ENCODE peak calls at places on chromosomes 5 and 9, in six cellular contexts. One of them, this sample, is unnamed. For H3K36me3, the result is how much of the 10 kb centered on the place peaks cover.

GRCh38 chr9:71628247-71628646 is 140.1 kb downstream of the CEMIP2 start:
- DNase-seq in IMR-90: peak
- DNase-seq in uterus: no peak
- DNase-seq in heart right ventricle: no peak
- DNase-seq in cardiac muscle cell: no peak
- DNase-seq in Panc1: no peak
- DNase-seq in this sample: no peak

GRCh38 chr5:175202461-175203065 is 241.4 kb downstream of the DRD1 start:
- DNase-seq in IMR-90: peak
- DNase-seq in uterus: no peak
- DNase-seq in heart right ventricle: no peak
- DNase-seq in cardiac muscle cell: peak
- DNase-seq in Panc1: no peak
- DNase-seq in this sample: peak

GRCh38 chr9:72883867-72884266 is 69.0 kb downstream of the ALDH1A1 start:
- DNase-seq in IMR-90: no peak
- DNase-seq in uterus: no peak
- DNase-seq in heart right ventricle: no peak
- DNase-seq in cardiac muscle cell: no peak
- DNase-seq in Panc1: no peak
- DNase-seq in this sample: no peak

GRCh38 chr9:15576350-15577050 is 23.7 kb downstream of the CCDC171 start:
- DNase-seq in IMR-90: peak
- DNase-seq in uterus: no peak
- DNase-seq in heart right ventricle: no peak
- DNase-seq in cardiac muscle cell: no peak
- DNase-seq in Panc1: no peak
- DNase-seq in this sample: no peak

GRCh38 chr5:57895766-57896165 is 413.2 kb upstream of the ACTBL2 start:
- DNase-seq in IMR-90: peak
- DNase-seq in uterus: no peak
- DNase-seq in heart right ventricle: no peak
- DNase-seq in cardiac muscle cell: no peak
- DNase-seq in Panc1: no peak
- DNase-seq in this sample: peak

GRCh38 chr5:1889321-1890065 is 6.8 kb upstream of the IRX4 start:
- DNase-seq in IMR-90: no peak
- DNase-seq in uterus: no peak
- DNase-seq in heart right ventricle: no peak
- DNase-seq in cardiac muscle cell: no peak
- DNase-seq in Panc1: no peak
- DNase-seq in this sample: no peak

GRCh38 chr9:79201641-79202040 is 370.1 kb upstream of the TLE4 start:
- DNase-seq in IMR-90: no peak
- DNase-seq in uterus: no peak
- DNase-seq in heart right ventricle: no peak
- DNase-seq in cardiac muscle cell: no peak
- DNase-seq in Panc1: no peak
- DNase-seq in this sample: no peak

GRCh38 chr9:78601957-78602565 is 305.1 kb downstream of the PSAT1 start:
- DNase-seq in IMR-90: peak
- DNase-seq in uterus: no peak
- DNase-seq in heart right ventricle: peak
- DNase-seq in cardiac muscle cell: peak
- DNase-seq in Panc1: peak
- DNase-seq in this sample: peak

GRCh38 chr5:76849767-76850291 is at the start of gene S100Z:
- DNase-seq in IMR-90: no peak
- DNase-seq in uterus: no peak
- DNase-seq in heart right ventricle: no peak
- DNase-seq in cardiac muscle cell: no peak
- DNase-seq in Panc1: no peak
- DNase-seq in this sample: no peak

GRCh38 chr5:150548123-150548522 is 40.2 kb downstream of the NDST1 start:
- DNase-seq in IMR-90: no peak
- DNase-seq in uterus: no peak
- DNase-seq in heart right ventricle: no peak
- DNase-seq in cardiac muscle cell: no peak
- DNase-seq in Panc1: no peak
- DNase-seq in this sample: no peak

GRCh38 chr5:149495673-149496072 is 55.6 kb downstream of the CSNK1A1 start:
- DNase-seq in IMR-90: no peak
- DNase-seq in uterus: no peak
- DNase-seq in heart right ventricle: no peak
- DNase-seq in cardiac muscle cell: no peak
- DNase-seq in Panc1: no peak
- DNase-seq in this sample: no peak

GRCh38 chr5:109454726-109455505 is 45.1 kb upstream of the PJA2 start:
- DNase-seq in IMR-90: peak
- DNase-seq in uterus: no peak
- DNase-seq in heart right ventricle: no peak
- DNase-seq in cardiac muscle cell: no peak
- DNase-seq in Panc1: no peak
- DNase-seq in this sample: no peak

GRCh38 chr9:93186151-93186715 is 2.3 kb downstream of the WNK2 start:
- DNase-seq in IMR-90: no peak
- DNase-seq in uterus: no peak
- DNase-seq in heart right ventricle: no peak
- DNase-seq in cardiac muscle cell: no peak
- DNase-seq in Panc1: no peak
- DNase-seq in this sample: no peak

GRCh38 chr5:104247260-104247659 is 684.7 kb upstream of the NUDT12 start:
- DNase-seq in IMR-90: no peak
- DNase-seq in uterus: no peak
- DNase-seq in heart right ventricle: no peak
- DNase-seq in cardiac muscle cell: no peak
- DNase-seq in Panc1: no peak
- DNase-seq in this sample: no peak

GRCh38 chr9:636931-637591 is 204.4 kb upstream of the DMRT1 start:
- DNase-seq in IMR-90: peak
- DNase-seq in uterus: no peak
- DNase-seq in heart right ventricle: no peak
- DNase-seq in cardiac muscle cell: no peak
- DNase-seq in Panc1: no peak
- DNase-seq in this sample: no peak

GRCh38 chr5:6574111-6574510 is 58.7 kb downstream of the NSUN2 start:
- DNase-seq in IMR-90: no peak
- DNase-seq in uterus: no peak
- DNase-seq in heart right ventricle: no peak
- DNase-seq in cardiac muscle cell: no peak
- DNase-seq in Panc1: no peak
- DNase-seq in this sample: peak

GRCh38 chr9:82939451-82939850 is 123.5 kb downstream of the RASEF start:
- DNase-seq in IMR-90: no peak
- DNase-seq in uterus: no peak
- DNase-seq in heart right ventricle: no peak
- DNase-seq in cardiac muscle cell: no peak
- DNase-seq in Panc1: no peak
- DNase-seq in this sample: no peak

GRCh38 chr9:90112791-90113190 is 508.0 kb downstream of the GADD45G start:
- DNase-seq in IMR-90: peak
- DNase-seq in uterus: no peak
- DNase-seq in heart right ventricle: no peak
- DNase-seq in cardiac muscle cell: no peak
- DNase-seq in Panc1: no peak
- DNase-seq in this sample: no peak

GRCh38 chr5:53934126-53934856 is 373.9 kb downstream of the NDUFS4 start:
- DNase-seq in IMR-90: peak
- DNase-seq in uterus: no peak
- DNase-seq in heart right ventricle: no peak
- DNase-seq in cardiac muscle cell: no peak
- DNase-seq in Panc1: no peak
- DNase-seq in this sample: no peak

GRCh38 chr9:114270120-114270975 is 52.5 kb upstream of the ORM1 start:
- DNase-seq in IMR-90: no peak
- DNase-seq in uterus: no peak
- DNase-seq in heart right ventricle: no peak
- DNase-seq in cardiac muscle cell: no peak
- DNase-seq in Panc1: no peak
- DNase-seq in this sample: no peak

GRCh38 chr5:2721739-2722138 is 29.7 kb downstream of the IRX2 start:
- DNase-seq in IMR-90: no peak
- DNase-seq in uterus: no peak
- DNase-seq in heart right ventricle: no peak
- DNase-seq in cardiac muscle cell: no peak
- DNase-seq in Panc1: no peak
- DNase-seq in this sample: peak

GRCh38 chr9:110615526-110615925 is 36.0 kb upstream of the SVEP1 start:
- DNase-seq in IMR-90: peak
- DNase-seq in uterus: no peak
- DNase-seq in heart right ventricle: no peak
- DNase-seq in cardiac muscle cell: no peak
- DNase-seq in Panc1: no peak
- DNase-seq in this sample: no peak

GRCh38 chr9:127976498-127976897 is 4.3 kb downstream of the EEIG1 start:
- DNase-seq in IMR-90: no peak
- DNase-seq in uterus: no peak
- DNase-seq in heart right ventricle: no peak
- DNase-seq in cardiac muscle cell: no peak
- DNase-seq in Panc1: no peak
- DNase-seq in this sample: no peak

GRCh38 chr5:74530316-74530917 is 110.1 kb downstream of the ENC1 start:
- DNase-seq in IMR-90: peak
- DNase-seq in uterus: no peak
- DNase-seq in heart right ventricle: no peak
- DNase-seq in cardiac muscle cell: no peak
- DNase-seq in Panc1: no peak
- DNase-seq in this sample: no peak

GRCh38 chr5:74534397-74535129 is 106.0 kb downstream of the ENC1 start:
- DNase-seq in IMR-90: no peak
- DNase-seq in uterus: no peak
- DNase-seq in heart right ventricle: no peak
- DNase-seq in cardiac muscle cell: no peak
- DNase-seq in Panc1: no peak
- DNase-seq in this sample: no peak

GRCh38 chr5:74526111-74526510 is 114.4 kb downstream of the ENC1 start:
- DNase-seq in IMR-90: no peak
- DNase-seq in uterus: no peak
- DNase-seq in heart right ventricle: no peak
- DNase-seq in cardiac muscle cell: no peak
- DNase-seq in Panc1: no peak
- DNase-seq in this sample: no peak

DNA sequence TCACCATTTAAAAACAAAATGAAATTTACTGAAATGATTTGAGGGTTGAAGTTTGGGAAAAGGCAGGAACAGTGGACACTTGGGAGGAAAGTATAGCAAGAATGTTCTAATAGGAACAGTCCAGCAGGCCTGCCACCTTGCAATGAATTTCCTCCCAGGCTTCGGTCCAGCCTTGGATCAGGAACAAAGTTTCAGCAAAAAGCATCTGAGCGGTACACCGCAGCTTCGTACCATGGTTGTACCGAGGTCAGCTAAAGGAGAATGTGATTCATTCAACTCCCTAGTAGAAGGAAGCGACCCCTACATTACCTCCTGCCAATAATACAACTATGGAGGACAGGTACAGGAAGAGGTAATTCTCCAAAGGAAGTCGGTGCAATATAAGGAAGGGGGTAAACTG is 111.4 kb downstream of the ENC1 start:
- DNase-seq in IMR-90: no peak
- DNase-seq in uterus: no peak
- DNase-seq in heart right ventricle: no peak
- DNase-seq in cardiac muscle cell: no peak
- DNase-seq in Panc1: no peak
- DNase-seq in this sample: no peak
- H3K4me3 ChIP-seq in IMR-90: no peak
- H3K4me3 ChIP-seq in uterus: no peak
- H3K4me3 ChIP-seq in heart right ventricle: no peak
- H3K4me3 ChIP-seq in cardiac muscle cell: no peak
- H3K4me3 ChIP-seq in Panc1: no peak
- H3K4me3 ChIP-seq in this sample: no peak

DNA sequence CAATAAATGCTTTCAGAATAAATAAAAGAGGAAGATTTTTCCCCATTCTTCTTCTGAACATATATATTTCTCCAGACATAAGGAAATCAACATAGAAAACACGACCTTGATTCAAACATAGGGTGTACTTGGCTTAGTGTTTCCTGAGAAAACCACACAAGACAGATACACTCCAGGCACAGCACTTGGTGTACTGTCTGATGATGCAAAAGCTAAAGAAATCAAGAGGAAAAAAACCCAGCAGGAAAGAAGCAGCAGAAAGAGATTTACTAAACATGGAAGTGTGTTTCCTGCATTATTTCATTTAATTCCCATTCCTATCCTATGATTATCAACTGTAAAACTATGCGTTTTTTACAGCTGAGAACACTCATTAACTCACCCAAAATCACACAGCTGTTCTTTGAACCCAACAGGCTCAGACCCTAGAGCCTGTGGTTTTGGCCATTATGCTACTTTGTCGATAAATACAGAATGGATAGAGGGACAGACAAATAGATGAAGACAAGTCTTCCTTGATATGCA is 46.1 kb downstream of the NIPAL4 start:
- DNase-seq in IMR-90: no peak
- DNase-seq in uterus: no peak
- DNase-seq in heart right ventricle: no peak
- DNase-seq in cardiac muscle cell: no peak
- DNase-seq in Panc1: no peak
- DNase-seq in this sample: no peak
- H3K36me3 ChIP-seq in IMR-90: under half
- H3K36me3 ChIP-seq in uterus: under half
- H3K36me3 ChIP-seq in heart right ventricle: under half
- H3K36me3 ChIP-seq in cardiac muscle cell: under half
- H3K36me3 ChIP-seq in Panc1: under half
- H3K36me3 ChIP-seq in this sample: half or more

GRCh38 chr5:178163772-178164735 is 10.4 kb upstream of the NHP2 start:
- DNase-seq in IMR-90: peak
- DNase-seq in uterus: peak
- DNase-seq in heart right ventricle: peak
- DNase-seq in cardiac muscle cell: peak
- DNase-seq in Panc1: peak
- DNase-seq in this sample: peak
- H3K4me3 ChIP-seq in IMR-90: no peak
- H3K4me3 ChIP-seq in uterus: no peak
- H3K4me3 ChIP-seq in heart right ventricle: peak
- H3K4me3 ChIP-seq in cardiac muscle cell: no peak
- H3K4me3 ChIP-seq in Panc1: peak
- H3K4me3 ChIP-seq in this sample: no peak

GRCh38 chr5:152142845-152143469 is 218.3 kb upstream of the GLRA1 start:
- DNase-seq in IMR-90: peak
- DNase-seq in uterus: peak
- DNase-seq in heart right ventricle: peak
- DNase-seq in cardiac muscle cell: peak
- DNase-seq in Panc1: peak
- DNase-seq in this sample: peak

GRCh38 chr5:152144556-152144955 is 219.9 kb upstream of the GLRA1 start:
- DNase-seq in IMR-90: no peak
- DNase-seq in uterus: no peak
- DNase-seq in heart right ventricle: no peak
- DNase-seq in cardiac muscle cell: no peak
- DNase-seq in Panc1: no peak
- DNase-seq in this sample: no peak

DNA sequence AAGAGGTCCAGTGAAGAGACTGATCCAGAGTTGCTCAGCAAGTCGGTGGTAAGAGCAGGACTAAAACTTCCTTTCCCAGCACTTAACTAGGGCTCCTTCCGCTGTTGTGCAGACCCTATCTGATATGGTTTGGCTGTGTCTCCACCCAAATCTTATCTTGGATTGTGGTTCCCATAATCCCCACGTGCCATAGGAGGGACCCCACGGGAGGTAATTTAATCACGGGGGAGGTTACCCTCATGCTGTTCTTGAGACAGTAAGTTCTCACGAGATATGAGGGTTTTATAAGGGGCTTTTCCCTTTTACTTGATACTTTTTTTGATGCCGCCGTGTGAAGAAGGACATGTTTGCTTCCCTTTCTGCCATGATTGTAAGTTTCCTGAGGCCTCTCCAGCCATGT is 221.9 kb upstream of the GLRA1 start:
- DNase-seq in IMR-90: no peak
- DNase-seq in uterus: no peak
- DNase-seq in heart right ventricle: no peak
- DNase-seq in cardiac muscle cell: no peak
- DNase-seq in Panc1: no peak
- DNase-seq in this sample: no peak
- H3K36me3 ChIP-seq in IMR-90: under half
- H3K36me3 ChIP-seq in uterus: under half
- H3K36me3 ChIP-seq in heart right ventricle: under half
- H3K36me3 ChIP-seq in cardiac muscle cell: under half
- H3K36me3 ChIP-seq in Panc1: under half
- H3K36me3 ChIP-seq in this sample: under half

This sample was measured in SJSA1.